ENCODE peak calls at places on chromosomes 12 and 14, in six cellular contexts. M is fibroblast of pulmonary artery, Y is upper lobe of left lung, T is GM23338, H is stomach, L is fibroblast of mammary gland. V is an unnamed sample.

GRCh38 chr12:111446631-111447570 is 41.2 kb downstream of the SH2B3 start:
- DNase-seq in M (no peak), Y (no peak), T (no peak), H (peak), L (no peak), V (no peak)

GRCh38 chr12:100339071-100339470 is 17.8 kb upstream of the SLC17A8 start:
- DNase-seq in M (no peak), Y (no peak), T (no peak), H (no peak), L (no peak), V (no peak)

GRCh38 chr14:76773188-76773885 is 12.1 kb downstream of the VASH1 start:
- DNase-seq in M (peak), Y (peak), T (no peak), H (no peak), L (peak), V (peak)

GRCh38 chr12:18983854-18984253 is 145.7 kb upstream of the PLEKHA5 start:
- DNase-seq in M (no peak), Y (no peak), T (no peak), H (no peak), L (no peak), V (no peak)

GRCh38 chr14:61420326-61420725 is 98.9 kb downstream of the PRKCH start:
- DNase-seq in M (no peak), Y (no peak), T (no peak), H (no peak), L (no peak), V (peak)

GRCh38 chr14:105879867-105880561 is 353.6 kb downstream of the TMEM121 start:
- DNase-seq in M (no peak), Y (peak), T (no peak), H (peak), L (no peak), V (no peak)

GRCh38 chr14:64728856-64729255 is 24.6 kb downstream of the PLEKHG3 start:
- DNase-seq in M (no peak), Y (no peak), T (no peak), H (no peak), L (no peak), V (no peak)

GRCh38 chr12:111037047-111037446 is 116.7 kb upstream of the MYL2 start:
- DNase-seq in M (no peak), Y (no peak), T (no peak), H (no peak), L (no peak), V (no peak)

GRCh38 chr14:103057028-103057371 is 349 bp downstream of the CDC42BPB start:
- DNase-seq in M (peak), Y (no peak), T (no peak), H (no peak), L (no peak), V (peak)

GRCh38 chr14:68747366-68747765 is 45.5 kb downstream of the ZFP36L1 start:
- DNase-seq in M (no peak), Y (no peak), T (no peak), H (no peak), L (no peak), V (no peak)

GRCh38 chr14:102602421-102603292 is 10.2 kb downstream of the RCOR1 start:
- DNase-seq in M (no peak), Y (no peak), T (no peak), H (no peak), L (no peak), V (no peak)

GRCh38 chr14:54864526-54864925 is 38.1 kb downstream of the GCH1 start:
- DNase-seq in M (peak), Y (no peak), T (no peak), H (no peak), L (no peak), V (peak)

GRCh38 chr14:43172899-43173548 is 1334.1 kb downstream of the FSCB start:
- DNase-seq in M (peak), Y (no peak), T (no peak), H (no peak), L (no peak), V (no peak)

GRCh38 chr12:124397807-124398577 is 103.1 kb downstream of the RFLNA start:
- DNase-seq in M (peak), Y (peak), T (no peak), H (peak), L (peak), V (peak)

GRCh38 chr14:89303452-89304435 is 113.3 kb downstream of the FOXN3 start:
- DNase-seq in M (peak), Y (peak), T (no peak), H (peak), L (peak), V (peak)

GRCh38 chr12:68180792-68181744 is 21.5 kb upstream of the IFNG start:
- DNase-seq in M (no peak), Y (no peak), T (no peak), H (no peak), L (peak), V (peak)

GRCh38 chr12:53461591-53461990 is 9.7 kb downstream of the PCBP2 start:
- DNase-seq in M (no peak), Y (no peak), T (no peak), H (no peak), L (no peak), V (no peak)

GRCh38 chr12:77995436-77996167 is 164.9 kb downstream of the NAV3 start:
- DNase-seq in M (peak), Y (no peak), T (no peak), H (no peak), L (peak), V (peak)

GRCh38 chr14:61699092-61699491 is 3.8 kb downstream of the HIF1A start:
- DNase-seq in M (peak), Y (no peak), T (no peak), H (no peak), L (no peak), V (peak)

GRCh38 chr12:129753596-129753995 is 150.2 kb downstream of the TMEM132D start:
- DNase-seq in M (peak), Y (no peak), T (no peak), H (no peak), L (no peak), V (peak)

GRCh38 chr14:75578099-75578785 is at the start of gene FLVCR2:
- DNase-seq in M (peak), Y (peak), T (peak), H (peak), L (peak), V (peak)

GRCh38 chr14:90397401-90398314 is 829 bp downstream of the CALM1 start:
- DNase-seq in M (peak), Y (peak), T (peak), H (peak), L (peak), V (peak)

GRCh38 chr12:4274396-4274959 is 916 bp downstream of the CCND2 start:
- DNase-seq in M (peak), Y (no peak), T (peak), H (no peak), L (no peak), V (no peak)

GRCh38 chr14:102692334-102692733 is 84.9 kb upstream of the TRAF3 start:
- DNase-seq in M (no peak), Y (no peak), T (no peak), H (no peak), L (no peak), V (peak)

GRCh38 chr14:70698288-70698687 is 56.6 kb downstream of the TTC9 start:
- DNase-seq in M (peak), Y (peak), T (no peak), H (peak), L (peak), V (peak)

GRCh38 chr14:100267990-100268389 is 29.0 kb downstream of the YY1 start:
- DNase-seq in M (no peak), Y (no peak), T (no peak), H (no peak), L (no peak), V (no peak)

GRCh38 chr12:82723093-82723492 is 36.4 kb downstream of the TMTC2 start:
- DNase-seq in M (no peak), Y (no peak), T (no peak), H (no peak), L (no peak), V (no peak)

GRCh38 chr14:68178282-68178681 is 358.7 kb downstream of the RAD51B start:
- DNase-seq in M (no peak), Y (no peak), T (peak), H (no peak), L (no peak), V (no peak)

GRCh38 chr12:16063728-16064127 is 152.6 kb downstream of the DERA start:
- DNase-seq in M (peak), Y (no peak), T (no peak), H (no peak), L (peak), V (peak)

GRCh38 chr12:74021937-74022336 is 515.7 kb upstream of the ATXN7L3B start:
- DNase-seq in M (peak), Y (peak), T (peak), H (peak), L (peak), V (peak)

GRCh38 chr12:65868133-65868705 is 43.9 kb downstream of the HMGA2 start:
- DNase-seq in M (peak), Y (no peak), T (no peak), H (no peak), L (peak), V (peak)

GRCh38 chr12:110366474-110367208 is 36.9 kb downstream of the ANAPC7 start:
- DNase-seq in M (no peak), Y (no peak), T (no peak), H (no peak), L (no peak), V (no peak)

GRCh38 chr12:132396657-132397056 is 67.3 kb upstream of the GALNT9 start:
- DNase-seq in M (no peak), Y (no peak), T (no peak), H (no peak), L (no peak), V (no peak)

GRCh38 chr14:77603654-77604270 is 12.7 kb downstream of the SPTLC2 start:
- DNase-seq in M (peak), Y (peak), T (no peak), H (no peak), L (peak), V (no peak)

GRCh38 chr12:130754234-130755001 is 38.3 kb upstream of the RIMBP2 start:
- DNase-seq in M (no peak), Y (no peak), T (no peak), H (no peak), L (no peak), V (no peak)
- H3K4me3 ChIP-seq in M (no peak), Y (no peak), T (no peak), H (no peak), L (no peak), V (no peak)

GRCh38 chr12:48183876-48184548 is 568 bp downstream of the CCDC184 start:
- DNase-seq in M (no peak), Y (no peak), T (peak), H (no peak), L (no peak), V (no peak)
- TF ChIP-seq CTCF in M (no peak), Y (no peak), T (no peak), H (no peak), L (no peak), V (no peak)

GRCh38 chr12:69623970-69624369 is 13.3 kb upstream of the LRRC10 start:
- DNase-seq in M (peak), Y (peak), T (no peak), H (peak), L (no peak), V (no peak)
- H3K4me3 ChIP-seq in M (no peak), Y (no peak), T (no peak), H (no peak), L (no peak), V (no peak)

GRCh38 chr12:13000935-13001724 is 1.1 kb upstream of the HEBP1 start:
- DNase-seq in M (peak), Y (peak), T (peak), H (peak), L (peak), V (peak)
- TF ChIP-seq CTCF in M (peak), Y (no peak), T (peak), H (no peak), L (no peak), V (peak)

GRCh38 chr14:36655054-36655381 is 6.6 kb upstream of the PAX9 start:
- DNase-seq in M (no peak), Y (no peak), T (peak), H (no peak), L (no peak), V (no peak)

GRCh38 chr14:36654185-36655053 is 7.2 kb upstream of the PAX9 start:
- DNase-seq in M (no peak), Y (no peak), T (peak), H (no peak), L (no peak), V (no peak)

GRCh38 chr14:36656769-36657408 is 4.8 kb upstream of the PAX9 start:
- DNase-seq in M (no peak), Y (no peak), T (peak), H (no peak), L (no peak), V (no peak)

GRCh38 chr14:36655963-36656768 is 5.5 kb upstream of the PAX9 start:
- DNase-seq in M (no peak), Y (no peak), T (peak), H (no peak), L (peak), V (peak)

GRCh38 chr14:36655571-36655962 is 6.1 kb upstream of the PAX9 start:
- DNase-seq in M (no peak), Y (no peak), T (peak), H (no peak), L (no peak), V (no peak)
- H3K4me3 ChIP-seq in M (no peak), Y (no peak), T (peak), H (no peak), L (no peak), V (no peak)

GRCh38 chr12:80598004-80598606 is 109.3 kb upstream of the MYF6 start:
- DNase-seq in M (peak), Y (no peak), T (peak), H (no peak), L (peak), V (peak)
- TF ChIP-seq CTCF in M (peak), Y (peak), T (peak), H (peak), L (peak), V (peak)

GRCh38 chr12:8989425-8989824 is at the start of gene KLRG1:
- DNase-seq in M (no peak), Y (no peak), T (no peak), H (no peak), L (no peak), V (no peak)
- H3K4me3 ChIP-seq in M (no peak), Y (no peak), T (no peak), H (no peak), L (no peak), V (no peak)

GRCh38 chr12:104360157-104360556 is 56.6 kb downstream of the EID3 start:
- DNase-seq in M (peak), Y (no peak), T (no peak), H (no peak), L (peak), V (peak)

GRCh38 chr12:104359216-104359615 is 55.7 kb downstream of the EID3 start:
- DNase-seq in M (no peak), Y (no peak), T (no peak), H (no peak), L (no peak), V (no peak)

GRCh38 chr12:104357431-104357952 is 54.0 kb downstream of the EID3 start:
- DNase-seq in M (peak), Y (no peak), T (no peak), H (no peak), L (peak), V (peak)

GRCh38 chr12:104356231-104357115 is 52.9 kb downstream of the EID3 start:
- DNase-seq in M (peak), Y (no peak), T (no peak), H (no peak), L (no peak), V (no peak)

DNA sequence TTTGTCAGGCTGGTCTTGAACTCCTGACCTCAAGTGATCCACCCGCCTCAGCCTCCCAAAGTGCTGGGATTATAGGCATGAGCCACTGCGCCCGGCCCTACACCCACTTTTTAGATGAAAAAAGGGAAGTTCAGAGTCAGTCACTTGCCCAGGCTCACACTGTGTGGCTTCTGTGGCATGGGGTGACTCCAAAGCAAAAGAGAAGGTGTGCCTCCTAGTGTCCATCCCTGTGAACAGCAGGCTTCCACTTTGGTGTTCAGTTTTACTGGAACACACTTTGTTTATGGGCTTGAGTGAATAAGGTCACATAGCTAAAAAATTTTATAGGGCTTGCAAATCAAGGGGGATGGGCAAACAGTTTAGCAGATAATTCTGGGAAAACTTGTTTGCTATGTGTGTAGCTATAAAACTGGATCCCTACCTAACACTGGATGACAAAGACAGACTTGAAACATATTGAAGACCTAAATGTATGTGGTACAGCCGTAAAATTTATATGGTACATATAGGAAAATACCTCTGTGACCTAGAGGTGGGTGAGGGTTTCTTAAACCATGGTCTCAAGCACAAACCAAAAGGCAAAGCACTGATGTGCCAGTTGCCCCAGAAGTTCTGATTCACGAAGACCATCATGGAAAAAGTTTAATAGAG is 54.9 kb downstream of the EID3 start:
- DNase-seq in M (peak), Y (peak), T (peak), H (peak), L (peak), V (peak)
- TF ChIP-seq CTCF in M (peak), Y (peak), T (peak), H (peak), L (peak), V (peak)